ENCODE peak calls at places on chromosomes 2 and 18, in eight cellular contexts. E is heart right ventricle, Y is RWPE2, M is fibroblast of the aortic adventitia, O is kidney epithelial cell, I is left ventricle myocardium inferior, N is neural progenitor cell, C is GM12865. F is an unnamed sample.

GRCh38 chr2:55934337-55934736 is 10.8 kb upstream of the EFEMP1 start:
- DNase-seq in O (no peak), N (no peak), E (no peak), M (no peak), Y (no peak), C (peak), I (no peak), F (no peak)

GRCh38 chr2:30208453-30208852 is 22.9 kb upstream of the LBH start:
- DNase-seq in I (peak), Y (no peak), N (peak), O (no peak), C (peak), M (peak), E (peak), F (peak)

GRCh38 chr2:217275091-217275490 is 415.2 kb upstream of the TNP1 start:
- DNase-seq in E (no peak), N (no peak), Y (no peak), M (no peak), O (no peak), C (no peak), I (no peak), F (no peak)

GRCh38 chr2:176652300-176653182 is 383.3 kb downstream of the MTX2 start:
- DNase-seq in M (peak), Y (no peak), N (peak), I (no peak), E (no peak), C (peak), O (no peak), F (peak)

GRCh38 chr2:75920721-75921551 is 210.2 kb upstream of the GCFC2 start:
- DNase-seq in Y (no peak), I (no peak), M (no peak), O (no peak), N (peak), C (no peak), E (no peak), F (no peak)

GRCh38 chr2:190879474-190880373 is 897 bp upstream of the GLS start:
- DNase-seq in I (no peak), N (no peak), C (no peak), Y (no peak), O (no peak), E (no peak), M (peak), F (no peak)

GRCh38 chr2:61645911-61646310 is 107.8 kb upstream of the XPO1 start:
- DNase-seq in Y (no peak), N (no peak), C (no peak), I (no peak), O (peak), E (no peak), M (peak), F (peak)

GRCh38 chr2:151381266-151381665 is 23.9 kb downstream of the TNFAIP6 start:
- DNase-seq in M (peak), N (no peak), E (no peak), Y (no peak), C (no peak), O (no peak), I (no peak), F (peak)

GRCh38 chr18:37409870-37410269 is 155.7 kb downstream of the CELF4 start:
- DNase-seq in Y (no peak), N (no peak), C (no peak), I (peak), M (no peak), E (no peak), O (no peak), F (no peak)

GRCh38 chr2:172228177-172228785 is 125.6 kb upstream of the DLX2 start:
- DNase-seq in E (no peak), I (no peak), C (no peak), M (no peak), N (no peak), Y (no peak), O (no peak), F (no peak)

GRCh38 chr2:172225786-172226185 is 123.1 kb upstream of the DLX2 start:
- DNase-seq in O (no peak), Y (no peak), M (no peak), I (no peak), C (no peak), N (no peak), E (no peak), F (no peak)

GRCh38 chr2:172227719-172228118 is 125.0 kb upstream of the DLX2 start:
- DNase-seq in M (no peak), E (no peak), Y (no peak), N (no peak), I (no peak), O (no peak), C (no peak), F (no peak)

GRCh38 chr2:172229125-172229524 is 126.4 kb upstream of the DLX2 start:
- DNase-seq in O (no peak), N (no peak), I (no peak), M (no peak), Y (no peak), C (no peak), E (no peak), F (no peak)

GRCh38 chr2:172226244-172227061 is 123.8 kb upstream of the DLX2 start:
- DNase-seq in I (no peak), Y (no peak), M (no peak), C (no peak), O (no peak), E (no peak), N (no peak), F (no peak)
- TF ChIP-seq CTCF in I (peak), Y (peak), M (no peak), C (peak), O (no peak), E (no peak), N (no peak), F (no peak)

DNA sequence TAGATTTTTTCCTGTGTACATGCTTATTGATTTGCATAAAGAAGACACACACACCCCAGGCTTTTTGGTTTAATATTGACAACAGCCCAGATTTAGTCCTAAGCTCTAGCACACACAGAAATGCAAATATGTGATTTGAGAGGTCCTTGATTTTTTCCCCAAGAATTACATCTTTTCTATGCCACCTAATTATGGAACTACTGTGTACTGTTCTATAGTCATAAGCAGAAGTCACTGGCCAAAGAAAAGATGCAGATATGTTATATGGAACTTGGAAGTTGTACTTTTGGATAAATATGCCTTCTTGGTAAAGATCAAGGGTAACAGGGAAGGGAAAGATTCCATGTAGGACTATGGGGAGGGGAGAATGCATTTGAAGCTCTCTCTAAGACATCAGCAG is 105.6 kb downstream of the SETBP1 start:
- DNase-seq in N (no peak), C (no peak), M (no peak), E (no peak), Y (no peak), I (no peak), O (no peak), F (no peak)
- H3K4me3 ChIP-seq in N (no peak), C (peak), M (no peak), E (no peak), Y (no peak), I (no peak), O (no peak), F (no peak)

DNA sequence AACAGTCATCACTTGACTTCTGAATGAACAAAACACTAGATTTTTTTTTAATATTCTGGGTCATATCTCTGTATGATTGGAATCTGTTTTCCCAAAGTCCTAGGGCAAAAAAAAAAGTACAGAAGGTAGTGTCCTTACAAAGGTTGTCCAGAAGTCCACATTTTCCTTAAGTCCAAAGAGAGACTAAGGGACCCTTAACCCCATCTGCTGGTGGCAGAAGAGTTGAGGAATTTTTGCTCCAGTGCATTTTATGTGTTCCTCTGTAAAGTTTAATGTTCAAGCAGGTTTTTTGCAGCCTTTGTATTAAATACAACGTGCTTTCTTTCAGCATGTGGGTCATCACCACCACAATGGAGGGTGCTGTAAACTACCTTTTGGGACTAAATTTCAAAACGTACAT is 215.9 kb downstream of the SP3 start:
- DNase-seq in N (peak), C (no peak), I (no peak), M (peak), E (no peak), Y (no peak), O (peak), F (peak)
- TF ChIP-seq CTCF in N (peak), C (no peak), I (peak), M (peak), E (no peak), Y (peak), O (peak), F (peak)

GRCh38 chr18:59736061-59736460 is 38.8 kb upstream of the CCBE1 start:
- DNase-seq in I (no peak), E (no peak), N (no peak), O (no peak), C (no peak), M (no peak), Y (no peak), F (no peak)
- H3K4me3 ChIP-seq in I (no peak), E (no peak), N (no peak), O (no peak), C (no peak), M (no peak), Y (no peak), F (no peak)

GRCh38 chr18:79248495-79249078 is 147.1 kb upstream of the NFATC1 start:
- DNase-seq in M (no peak), I (no peak), Y (no peak), C (no peak), N (no peak), E (no peak), O (no peak), F (peak)

GRCh38 chr18:79246309-79247108 is 149.2 kb upstream of the NFATC1 start:
- DNase-seq in I (peak), N (peak), O (no peak), C (peak), M (peak), E (peak), Y (peak), F (peak)

GRCh38 chr18:79252904-79253633 is 142.7 kb upstream of the NFATC1 start:
- DNase-seq in E (no peak), C (no peak), Y (no peak), N (no peak), O (no peak), I (no peak), M (no peak), F (no peak)

GRCh38 chr18:79251021-79251420 is 144.7 kb upstream of the NFATC1 start:
- DNase-seq in C (no peak), E (no peak), M (no peak), O (no peak), N (no peak), Y (no peak), I (no peak), F (no peak)

GRCh38 chr18:79250236-79250993 is 145.3 kb upstream of the NFATC1 start:
- DNase-seq in M (no peak), O (no peak), Y (no peak), C (no peak), E (no peak), I (no peak), N (peak), F (no peak)
- TF ChIP-seq CTCF in M (no peak), O (no peak), Y (no peak), C (no peak), E (no peak), I (no peak), N (no peak), F (no peak)

F was measured in astrocyte of the spinal cord.